ENCODE peak calls at places on chromosome 9, in nine cellular contexts. One of them, this sample, is unnamed.

GRCh38 chr9:109086221-109086620 is 33.5 kb downstream of the TMEM245 start:
- DNase-seq in AG09309: no peak
- DNase-seq in activated T-helper 1 cell treated with Interleukin-2 at 50 U/mL for 16 hours: no peak
- DNase-seq in NCI-H1092: no peak
- DNase-seq in HFFc6: no peak
- DNase-seq in ureter: no peak
- DNase-seq in hypothalamus: no peak
- DNase-seq in keratinocyte: no peak
- DNase-seq in neural progenitor cell: no peak
- DNase-seq in this sample: no peak

GRCh38 chr9:136264803-136265405 is 19.3 kb upstream of the QSOX2 start:
- DNase-seq in activated T-helper 1 cell treated with Interleukin-2 at 50 U/mL for 16 hours: no peak
- DNase-seq in hypothalamus: no peak
- DNase-seq in NCI-H1092: no peak
- DNase-seq in HFFc6: no peak
- DNase-seq in ureter: no peak
- DNase-seq in AG09309: no peak
- DNase-seq in keratinocyte: no peak
- DNase-seq in neural progenitor cell: no peak
- DNase-seq in this sample: no peak

GRCh38 chr9:113687680-113688371 is 188.3 kb upstream of the ZNF618 start:
- DNase-seq in activated T-helper 1 cell treated with Interleukin-2 at 50 U/mL for 16 hours: no peak
- DNase-seq in keratinocyte: no peak
- DNase-seq in ureter: peak; percentile 46
- DNase-seq in HFFc6: no peak
- DNase-seq in AG09309: no peak
- DNase-seq in hypothalamus: no peak
- DNase-seq in neural progenitor cell: peak; percentile 44
- DNase-seq in NCI-H1092: no peak
- DNase-seq in this sample: peak; percentile 70

GRCh38 chr9:137417161-137418021 is 5.6 kb downstream of the EXD3 start:
- DNase-seq in NCI-H1092: no peak
- DNase-seq in HFFc6: no peak
- DNase-seq in AG09309: no peak
- DNase-seq in hypothalamus: no peak
- DNase-seq in neural progenitor cell: no peak
- DNase-seq in keratinocyte: no peak
- DNase-seq in activated T-helper 1 cell treated with Interleukin-2 at 50 U/mL for 16 hours: no peak
- DNase-seq in ureter: no peak
- DNase-seq in this sample: peak; percentile 51

GRCh38 chr9:91711755-91712591 is 238.1 kb downstream of the ROR2 start:
- DNase-seq in HFFc6: no peak
- DNase-seq in hypothalamus: no peak
- DNase-seq in activated T-helper 1 cell treated with Interleukin-2 at 50 U/mL for 16 hours: no peak
- DNase-seq in neural progenitor cell: no peak
- DNase-seq in ureter: peak; percentile 75
- DNase-seq in keratinocyte: peak; percentile 17
- DNase-seq in NCI-H1092: no peak
- DNase-seq in AG09309: no peak
- DNase-seq in this sample: no peak

GRCh38 chr9:97985058-97985861 is 2.1 kb downstream of the ANP32B start:
- DNase-seq in keratinocyte: no peak
- DNase-seq in ureter: no peak
- DNase-seq in activated T-helper 1 cell treated with Interleukin-2 at 50 U/mL for 16 hours: no peak
- DNase-seq in hypothalamus: peak; percentile 26
- DNase-seq in neural progenitor cell: peak; percentile 36
- DNase-seq in HFFc6: no peak
- DNase-seq in NCI-H1092: no peak
- DNase-seq in AG09309: no peak
- DNase-seq in this sample: peak; percentile 67

GRCh38 chr9:91186311-91187101 is 175.2 kb downstream of the AUH start:
- DNase-seq in HFFc6: peak; percentile 25
- DNase-seq in ureter: no peak
- DNase-seq in neural progenitor cell: no peak
- DNase-seq in NCI-H1092: no peak
- DNase-seq in AG09309: no peak
- DNase-seq in activated T-helper 1 cell treated with Interleukin-2 at 50 U/mL for 16 hours: no peak
- DNase-seq in hypothalamus: no peak
- DNase-seq in keratinocyte: no peak
- DNase-seq in this sample: no peak

GRCh38 chr9:108363321-108363720 is 492.5 kb downstream of the ACTL7B start:
- DNase-seq in ureter: no peak
- DNase-seq in AG09309: no peak
- DNase-seq in NCI-H1092: peak; percentile 66
- DNase-seq in activated T-helper 1 cell treated with Interleukin-2 at 50 U/mL for 16 hours: no peak
- DNase-seq in HFFc6: no peak
- DNase-seq in keratinocyte: no peak
- DNase-seq in hypothalamus: no peak
- DNase-seq in neural progenitor cell: no peak
- DNase-seq in this sample: no peak

GRCh38 chr9:70557665-70558419 is 143.4 kb upstream of the KLF9 start:
- DNase-seq in hypothalamus: no peak
- DNase-seq in ureter: no peak
- DNase-seq in keratinocyte: no peak
- DNase-seq in activated T-helper 1 cell treated with Interleukin-2 at 50 U/mL for 16 hours: no peak
- DNase-seq in AG09309: no peak
- DNase-seq in NCI-H1092: no peak
- DNase-seq in neural progenitor cell: no peak
- DNase-seq in HFFc6: no peak
- DNase-seq in this sample: no peak

GRCh38 chr9:21936161-21936560 is 58.0 kb downstream of the CDKN2A start:
- DNase-seq in activated T-helper 1 cell treated with Interleukin-2 at 50 U/mL for 16 hours: no peak
- DNase-seq in HFFc6: peak; percentile 23
- DNase-seq in ureter: no peak
- DNase-seq in keratinocyte: no peak
- DNase-seq in NCI-H1092: no peak
- DNase-seq in neural progenitor cell: no peak
- DNase-seq in AG09309: no peak
- DNase-seq in hypothalamus: no peak
- DNase-seq in this sample: no peak

GRCh38 chr9:124296094-124296493 is 38.3 kb downstream of the NEK6 start:
- DNase-seq in keratinocyte: no peak
- DNase-seq in hypothalamus: no peak
- DNase-seq in HFFc6: no peak
- DNase-seq in AG09309: no peak
- DNase-seq in activated T-helper 1 cell treated with Interleukin-2 at 50 U/mL for 16 hours: no peak
- DNase-seq in neural progenitor cell: no peak
- DNase-seq in NCI-H1092: no peak
- DNase-seq in ureter: no peak
- DNase-seq in this sample: peak; percentile 51

GRCh38 chr9:86282979-86283535 is 719 bp upstream of the ISCA1 start:
- DNase-seq in NCI-H1092: no peak
- DNase-seq in neural progenitor cell: no peak
- DNase-seq in ureter: no peak
- DNase-seq in HFFc6: peak; percentile 88
- DNase-seq in AG09309: peak; percentile 81
- DNase-seq in hypothalamus: no peak
- DNase-seq in activated T-helper 1 cell treated with Interleukin-2 at 50 U/mL for 16 hours: no peak
- DNase-seq in keratinocyte: peak; percentile 44
- DNase-seq in this sample: no peak

GRCh38 chr9:92954078-92954861 is 6.9 kb downstream of the FGD3 start:
- DNase-seq in neural progenitor cell: no peak
- DNase-seq in activated T-helper 1 cell treated with Interleukin-2 at 50 U/mL for 16 hours: peak; percentile 80
- DNase-seq in HFFc6: peak; percentile 4
- DNase-seq in ureter: peak; percentile 85
- DNase-seq in NCI-H1092: peak; percentile 57
- DNase-seq in AG09309: no peak
- DNase-seq in keratinocyte: peak; percentile 59
- DNase-seq in hypothalamus: no peak
- DNase-seq in this sample: no peak

GRCh38 chr9:88092699-88093359 is 45.4 kb downstream of the SPATA31C2 start:
- DNase-seq in ureter: no peak
- DNase-seq in AG09309: no peak
- DNase-seq in keratinocyte: no peak
- DNase-seq in NCI-H1092: no peak
- DNase-seq in neural progenitor cell: no peak
- DNase-seq in HFFc6: no peak
- DNase-seq in activated T-helper 1 cell treated with Interleukin-2 at 50 U/mL for 16 hours: no peak
- DNase-seq in hypothalamus: no peak
- DNase-seq in this sample: peak; percentile 39

GRCh38 chr9:130897848-130898551 is 1.4 kb upstream of the QRFP start:
- DNase-seq in NCI-H1092: no peak
- DNase-seq in hypothalamus: no peak
- DNase-seq in HFFc6: no peak
- DNase-seq in activated T-helper 1 cell treated with Interleukin-2 at 50 U/mL for 16 hours: no peak
- DNase-seq in AG09309: no peak
- DNase-seq in ureter: no peak
- DNase-seq in keratinocyte: no peak
- DNase-seq in neural progenitor cell: no peak
- DNase-seq in this sample: no peak

GRCh38 chr9:128969491-128969890 is 22.0 kb downstream of the NUP188 start:
- DNase-seq in hypothalamus: no peak
- DNase-seq in AG09309: no peak
- DNase-seq in keratinocyte: no peak
- DNase-seq in HFFc6: no peak
- DNase-seq in ureter: no peak
- DNase-seq in neural progenitor cell: no peak
- DNase-seq in activated T-helper 1 cell treated with Interleukin-2 at 50 U/mL for 16 hours: no peak
- DNase-seq in NCI-H1092: no peak
- DNase-seq in this sample: no peak

GRCh38 chr9:12798066-12798770 is 23.4 kb downstream of the LURAP1L start:
- DNase-seq in neural progenitor cell: no peak
- DNase-seq in activated T-helper 1 cell treated with Interleukin-2 at 50 U/mL for 16 hours: no peak
- DNase-seq in ureter: no peak
- DNase-seq in hypothalamus: no peak
- DNase-seq in AG09309: no peak
- DNase-seq in NCI-H1092: no peak
- DNase-seq in keratinocyte: peak; percentile 35
- DNase-seq in HFFc6: no peak
- DNase-seq in this sample: no peak

GRCh38 chr9:84154320-84154719 is 173.7 kb downstream of the RMI1 start:
- DNase-seq in ureter: no peak
- DNase-seq in HFFc6: peak; percentile 42
- DNase-seq in neural progenitor cell: no peak
- DNase-seq in AG09309: peak; percentile 27
- DNase-seq in hypothalamus: no peak
- DNase-seq in activated T-helper 1 cell treated with Interleukin-2 at 50 U/mL for 16 hours: no peak
- DNase-seq in keratinocyte: no peak
- DNase-seq in NCI-H1092: no peak
- DNase-seq in this sample: no peak

GRCh38 chr9:83327323-83327722 is 210.9 kb downstream of the FRMD3 start:
- DNase-seq in neural progenitor cell: peak; percentile 20
- DNase-seq in NCI-H1092: no peak
- DNase-seq in keratinocyte: no peak
- DNase-seq in activated T-helper 1 cell treated with Interleukin-2 at 50 U/mL for 16 hours: no peak
- DNase-seq in hypothalamus: no peak
- DNase-seq in AG09309: no peak
- DNase-seq in ureter: no peak
- DNase-seq in HFFc6: peak; percentile 42
- DNase-seq in this sample: peak; percentile 33

GRCh38 chr9:106752581-106752980 is 110.4 kb upstream of the ZNF462 start:
- DNase-seq in hypothalamus: no peak
- DNase-seq in NCI-H1092: no peak
- DNase-seq in keratinocyte: no peak
- DNase-seq in neural progenitor cell: no peak
- DNase-seq in ureter: no peak
- DNase-seq in HFFc6: no peak
- DNase-seq in AG09309: no peak
- DNase-seq in activated T-helper 1 cell treated with Interleukin-2 at 50 U/mL for 16 hours: no peak
- DNase-seq in this sample: no peak

GRCh38 chr9:130694205-130694604 is 625 bp downstream of the EXOSC2 start:
- DNase-seq in HFFc6: no peak
- DNase-seq in keratinocyte: no peak
- DNase-seq in neural progenitor cell: no peak
- DNase-seq in AG09309: no peak
- DNase-seq in ureter: no peak
- DNase-seq in activated T-helper 1 cell treated with Interleukin-2 at 50 U/mL for 16 hours: no peak
- DNase-seq in NCI-H1092: no peak
- DNase-seq in hypothalamus: no peak
- DNase-seq in this sample: no peak